ENCODE peak calls at places on chromosomes 2 and 18, in five cellular contexts. C is endothelial cell of umbilical vein, X is prostate gland, D is suprapubic skin, G is GM12891. K is an unnamed sample.

GRCh38 chr2:201984333-201984732 is 49.3 kb upstream of the FZD7 start:
- DNase-seq in G (no peak), D (no peak), C (no peak), X (no peak), K (no peak)

GRCh38 chr2:236730393-236730792 is 160.8 kb downstream of the ACKR3 start:
- DNase-seq in C (no peak), G (no peak), X (no peak), D (no peak), K (no peak)

GRCh38 chr18:13448028-13448795 is 229.7 kb downstream of the LDLRAD4 start:
- DNase-seq in C (no peak), X (no peak), G (no peak), D (no peak), K (no peak)

GRCh38 chr2:108560241-108560811 is 26.1 kb downstream of the LIMS1 start:
- DNase-seq in G (no peak), D (no peak), X (no peak), C (no peak), K (no peak)

GRCh38 chr2:20623241-20623640 is 27.7 kb downstream of the HS1BP3 start:
- DNase-seq in D (peak), X (no peak), G (no peak), C (no peak), K (no peak)

GRCh38 chr2:186135697-186136096 is 350.4 kb upstream of the ZC3H15 start:
- DNase-seq in C (no peak), X (no peak), D (no peak), G (no peak), K (no peak)

GRCh38 chr18:75101916-75102315 is 107.0 kb downstream of the PTGR3 start:
- DNase-seq in X (no peak), C (no peak), G (no peak), D (no peak), K (no peak)

GRCh38 chr2:120786559-120786960 is 50.9 kb downstream of the GLI2 start:
- DNase-seq in D (no peak), X (no peak), C (no peak), G (no peak), K (no peak)

GRCh38 chr2:214104219-214104618 is 306.6 kb upstream of the VWC2L start:
- DNase-seq in X (no peak), G (no peak), D (no peak), C (no peak), K (no peak)

GRCh38 chr18:74589021-74589420 is 8.6 kb upstream of the ZNF407 start:
- DNase-seq in G (no peak), D (no peak), C (no peak), X (no peak), K (no peak)

GRCh38 chr18:30988440-30988839 is 54.1 kb downstream of the DSC3 start:
- DNase-seq in G (no peak), C (no peak), D (no peak), X (no peak), K (no peak)

GRCh38 chr2:172276961-172277360 is 150.4 kb upstream of the ITGA6 start:
- DNase-seq in C (no peak), D (no peak), X (no peak), G (no peak), K (no peak)

GRCh38 chr2:223100061-223100511 is 48.1 kb downstream of the KCNE4 start:
- DNase-seq in G (no peak), X (no peak), D (peak), C (no peak), K (peak)

GRCh38 chr2:71550801-71551630 is 97.7 kb downstream of the DYSF start:
- DNase-seq in D (peak), X (no peak), C (no peak), G (no peak), K (no peak)

GRCh38 chr2:170823800-170824153 is 7.1 kb downstream of the GAD1 start:
- DNase-seq in X (no peak), D (no peak), C (no peak), G (no peak), K (no peak)

GRCh38 chr2:159009940-159010339 is 41.5 kb downstream of the TANC1 start:
- DNase-seq in C (no peak), X (no peak), G (no peak), D (no peak), K (no peak)

GRCh38 chr2:208072250-208072892 is 47.0 kb upstream of the PLEKHM3 start:
- DNase-seq in C (peak), D (no peak), G (peak), X (peak), K (no peak)
- TF ChIP-seq POLR2A in C (no peak), D (no peak), G (no peak), X (no peak), K (no peak)

DNA sequence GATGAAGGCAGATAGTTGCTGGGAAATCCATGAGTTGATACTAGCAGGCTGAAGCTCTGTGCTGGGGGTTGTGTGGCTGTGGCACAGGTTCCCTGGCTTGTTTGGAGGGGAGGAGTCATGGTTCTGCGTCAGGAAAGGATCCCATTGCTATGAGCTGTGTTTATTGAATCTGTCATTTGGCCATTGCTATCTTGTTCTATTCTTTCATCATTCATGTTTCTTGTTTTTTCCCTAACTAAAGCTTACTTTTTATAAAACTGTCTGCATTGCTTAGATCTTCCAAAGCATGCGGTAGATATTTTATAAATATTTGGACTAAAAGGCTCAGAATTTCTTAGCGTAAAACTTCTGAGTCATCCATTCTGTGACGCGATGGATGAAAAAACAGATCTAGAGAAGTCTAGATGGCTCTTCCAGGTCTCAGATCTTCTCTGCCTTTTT is 335.3 kb downstream of the PTPRM start:
- DNase-seq in D (no peak), G (no peak), X (no peak), C (no peak), K (no peak)
- TF ChIP-seq POLR2AphosphoS5 in D (no peak), G (no peak), X (no peak), C (no peak), K (no peak)

DNA sequence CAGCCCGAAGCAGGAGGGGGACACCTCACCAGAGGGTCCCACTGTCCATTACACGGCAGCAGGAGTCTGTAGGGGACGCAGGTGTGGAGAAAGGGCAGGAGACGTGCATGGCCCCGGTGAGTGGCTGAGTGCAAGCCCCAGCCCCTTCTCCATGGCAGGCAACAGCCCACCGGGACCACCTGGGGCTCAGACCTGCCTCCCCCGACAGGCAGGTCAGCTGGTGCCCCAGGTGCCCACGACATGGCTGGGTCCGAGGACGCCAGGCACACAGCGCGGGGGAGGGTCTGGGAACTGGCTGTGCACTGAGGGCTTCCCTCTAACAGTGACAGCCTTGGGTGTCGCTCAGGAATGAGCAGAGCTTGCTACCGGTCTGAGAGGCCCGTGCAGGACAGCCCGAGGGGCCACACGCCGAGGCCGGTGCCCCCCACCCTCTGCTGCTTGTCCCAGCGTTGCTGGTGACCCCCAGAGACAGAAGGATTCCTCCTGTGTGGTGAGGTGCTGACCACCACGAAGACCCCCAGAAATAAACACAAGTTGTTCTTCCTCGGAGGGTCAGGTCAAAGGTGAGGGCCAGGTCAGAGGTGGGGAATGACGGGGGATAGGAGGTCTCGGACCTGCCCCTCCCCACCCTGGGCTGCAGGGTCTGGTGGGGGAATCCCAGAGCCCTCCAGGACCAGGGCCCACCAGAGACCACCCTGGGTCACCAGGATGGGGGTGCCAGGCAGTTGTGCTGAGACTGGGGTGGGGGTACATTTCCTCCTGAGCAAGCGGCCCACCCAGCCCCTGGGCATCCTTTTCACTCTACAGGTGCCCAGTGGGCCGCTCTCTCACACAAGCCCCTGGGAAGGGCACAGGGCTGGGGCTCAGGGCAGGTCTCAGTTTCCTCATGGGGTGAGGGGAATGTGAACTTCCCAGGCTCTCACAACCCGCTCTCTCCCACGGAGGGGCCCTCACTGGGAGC is 50.6 kb downstream of the SLC66A2 start:
- DNase-seq in G (peak), C (no peak), D (peak), X (no peak), K (no peak)
- TF ChIP-seq POLR2A in G (no peak), C (no peak), D (no peak), X (no peak), K (no peak)

GRCh38 chr2:230326453-230327417 is at the start of gene SP140L:
- DNase-seq in G (peak), D (no peak), C (peak), X (peak), K (peak)
- TF ChIP-seq POLR2AphosphoS5 in G (peak), D (no peak), C (peak), X (peak), K (peak)

DNA sequence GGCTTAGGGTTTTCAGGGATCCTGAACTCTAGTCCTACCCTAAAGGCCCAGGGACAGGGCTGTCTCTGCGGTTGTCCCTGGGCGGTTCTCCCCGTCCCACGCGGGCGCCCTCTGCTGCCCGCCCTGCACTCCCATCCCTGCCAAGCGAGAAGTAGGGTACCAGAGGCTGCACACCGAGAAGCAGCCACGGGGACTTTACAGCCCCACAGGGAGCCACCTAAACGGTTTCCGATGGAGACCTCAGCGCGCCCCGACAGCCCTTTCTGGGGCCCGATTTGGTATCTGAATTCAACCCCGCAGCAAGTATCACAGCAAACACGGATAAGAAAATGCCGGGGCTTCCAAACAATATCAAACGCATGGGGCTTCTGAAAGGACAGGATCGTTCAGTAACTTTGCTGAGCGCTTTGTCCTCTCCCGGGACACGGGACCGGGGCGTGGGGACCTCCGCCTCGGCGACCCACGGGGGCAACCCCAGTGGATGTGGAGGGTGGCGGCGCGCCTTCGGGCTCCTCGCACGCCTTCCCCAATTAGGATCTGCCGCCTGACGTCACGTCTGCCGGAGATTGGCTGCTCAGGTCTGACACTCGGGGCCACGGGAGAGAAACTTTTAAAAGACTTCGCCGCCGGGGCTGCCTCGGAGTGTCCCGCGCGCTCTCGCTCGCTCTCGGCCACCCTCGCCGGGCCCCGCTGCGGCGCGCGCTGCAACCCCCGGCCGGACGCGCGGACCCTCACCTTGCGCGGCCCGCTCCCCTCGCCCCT is at the start of gene LTBP1:
- DNase-seq in X (peak), G (peak), D (no peak), C (peak), K (peak)
- TF ChIP-seq POLR2A in X (peak), G (no peak), D (no peak), C (peak), K (no peak)